ENCODE peak calls at places on chromosome 20, in nine cellular contexts. One of them, this sample, is unnamed.

GRCh38 chr20:33423141-33423834 is 20.3 kb downstream of the SNTA1 start:
- DNase-seq in heart left ventricle: peak
- DNase-seq in fibroblast of lung: peak
- DNase-seq in psoas muscle: peak
- DNase-seq in CD4-positive, CD25-positive, alpha-beta regulatory T cell: no peak
- DNase-seq in cardiac fibroblast: peak
- DNase-seq in adrenal gland: peak
- DNase-seq in transverse colon: peak
- DNase-seq in aorta: peak
- DNase-seq in this sample: no peak

GRCh38 chr20:62332421-62332820 is 29.6 kb downstream of the ADRM1 start:
- DNase-seq in adrenal gland: no peak
- DNase-seq in cardiac fibroblast: no peak
- DNase-seq in CD4-positive, CD25-positive, alpha-beta regulatory T cell: no peak
- DNase-seq in heart left ventricle: no peak
- DNase-seq in psoas muscle: peak
- DNase-seq in fibroblast of lung: no peak
- DNase-seq in transverse colon: no peak
- DNase-seq in aorta: no peak
- DNase-seq in this sample: no peak

GRCh38 chr20:36093025-36093803 is 61.3 kb upstream of the EPB41L1 start:
- DNase-seq in aorta: peak
- DNase-seq in cardiac fibroblast: peak
- DNase-seq in transverse colon: peak
- DNase-seq in adrenal gland: peak
- DNase-seq in fibroblast of lung: peak
- DNase-seq in heart left ventricle: peak
- DNase-seq in CD4-positive, CD25-positive, alpha-beta regulatory T cell: peak
- DNase-seq in psoas muscle: peak
- DNase-seq in this sample: no peak

GRCh38 chr20:33947709-33948295 is 45.9 kb upstream of the RALY start:
- DNase-seq in CD4-positive, CD25-positive, alpha-beta regulatory T cell: peak
- DNase-seq in fibroblast of lung: peak
- DNase-seq in aorta: no peak
- DNase-seq in psoas muscle: no peak
- DNase-seq in cardiac fibroblast: peak
- DNase-seq in adrenal gland: peak
- DNase-seq in heart left ventricle: no peak
- DNase-seq in transverse colon: peak
- DNase-seq in this sample: peak

GRCh38 chr20:57893364-57894001 is 183.7 kb upstream of the PMEPA1 start:
- DNase-seq in adrenal gland: no peak
- DNase-seq in aorta: peak
- DNase-seq in transverse colon: no peak
- DNase-seq in CD4-positive, CD25-positive, alpha-beta regulatory T cell: no peak
- DNase-seq in heart left ventricle: no peak
- DNase-seq in psoas muscle: no peak
- DNase-seq in cardiac fibroblast: no peak
- DNase-seq in fibroblast of lung: no peak
- DNase-seq in this sample: no peak

GRCh38 chr20:62829231-62830230 is 12.7 kb downstream of the COL9A3 start:
- DNase-seq in transverse colon: no peak
- DNase-seq in aorta: no peak
- DNase-seq in adrenal gland: no peak
- DNase-seq in fibroblast of lung: no peak
- DNase-seq in cardiac fibroblast: no peak
- DNase-seq in heart left ventricle: peak
- DNase-seq in CD4-positive, CD25-positive, alpha-beta regulatory T cell: no peak
- DNase-seq in psoas muscle: no peak
- DNase-seq in this sample: no peak

GRCh38 chr20:44419131-44419844 is 56.4 kb upstream of the TTPAL start:
- DNase-seq in transverse colon: no peak
- DNase-seq in heart left ventricle: no peak
- DNase-seq in aorta: peak
- DNase-seq in adrenal gland: peak
- DNase-seq in psoas muscle: no peak
- DNase-seq in CD4-positive, CD25-positive, alpha-beta regulatory T cell: no peak
- DNase-seq in cardiac fibroblast: no peak
- DNase-seq in fibroblast of lung: no peak
- DNase-seq in this sample: no peak

GRCh38 chr20:44370639-44371218 is 15.2 kb downstream of the HNF4A start:
- DNase-seq in transverse colon: peak
- DNase-seq in aorta: no peak
- DNase-seq in adrenal gland: no peak
- DNase-seq in heart left ventricle: no peak
- DNase-seq in CD4-positive, CD25-positive, alpha-beta regulatory T cell: no peak
- DNase-seq in fibroblast of lung: no peak
- DNase-seq in cardiac fibroblast: no peak
- DNase-seq in psoas muscle: no peak
- DNase-seq in this sample: no peak

GRCh38 chr20:56429496-56429895 is 17.4 kb downstream of the CASS4 start:
- DNase-seq in heart left ventricle: no peak
- DNase-seq in psoas muscle: no peak
- DNase-seq in aorta: peak
- DNase-seq in fibroblast of lung: no peak
- DNase-seq in adrenal gland: peak
- DNase-seq in cardiac fibroblast: peak
- DNase-seq in transverse colon: no peak
- DNase-seq in CD4-positive, CD25-positive, alpha-beta regulatory T cell: no peak
- DNase-seq in this sample: no peak

GRCh38 chr20:63553933-63554290 is at the start of gene FNDC11:
- DNase-seq in heart left ventricle: no peak
- DNase-seq in psoas muscle: peak
- DNase-seq in aorta: no peak
- DNase-seq in fibroblast of lung: no peak
- DNase-seq in cardiac fibroblast: peak
- DNase-seq in transverse colon: peak
- DNase-seq in CD4-positive, CD25-positive, alpha-beta regulatory T cell: no peak
- DNase-seq in adrenal gland: peak
- DNase-seq in this sample: no peak

GRCh38 chr20:19211661-19212523 is 550 bp upstream of the SLC24A3 start:
- DNase-seq in transverse colon: peak
- DNase-seq in CD4-positive, CD25-positive, alpha-beta regulatory T cell: no peak
- DNase-seq in heart left ventricle: peak
- DNase-seq in aorta: peak
- DNase-seq in fibroblast of lung: no peak
- DNase-seq in adrenal gland: no peak
- DNase-seq in cardiac fibroblast: peak
- DNase-seq in psoas muscle: peak
- DNase-seq in this sample: no peak
- H3K4me3 ChIP-seq in transverse colon: peak
- H3K4me3 ChIP-seq in CD4-positive, CD25-positive, alpha-beta regulatory T cell: no peak
- H3K4me3 ChIP-seq in heart left ventricle: peak
- H3K4me3 ChIP-seq in aorta: peak
- H3K4me3 ChIP-seq in fibroblast of lung: no peak
- H3K4me3 ChIP-seq in adrenal gland: peak
- H3K4me3 ChIP-seq in cardiac fibroblast: peak
- H3K4me3 ChIP-seq in psoas muscle: peak
- H3K4me3 ChIP-seq in this sample: no peak

DNA sequence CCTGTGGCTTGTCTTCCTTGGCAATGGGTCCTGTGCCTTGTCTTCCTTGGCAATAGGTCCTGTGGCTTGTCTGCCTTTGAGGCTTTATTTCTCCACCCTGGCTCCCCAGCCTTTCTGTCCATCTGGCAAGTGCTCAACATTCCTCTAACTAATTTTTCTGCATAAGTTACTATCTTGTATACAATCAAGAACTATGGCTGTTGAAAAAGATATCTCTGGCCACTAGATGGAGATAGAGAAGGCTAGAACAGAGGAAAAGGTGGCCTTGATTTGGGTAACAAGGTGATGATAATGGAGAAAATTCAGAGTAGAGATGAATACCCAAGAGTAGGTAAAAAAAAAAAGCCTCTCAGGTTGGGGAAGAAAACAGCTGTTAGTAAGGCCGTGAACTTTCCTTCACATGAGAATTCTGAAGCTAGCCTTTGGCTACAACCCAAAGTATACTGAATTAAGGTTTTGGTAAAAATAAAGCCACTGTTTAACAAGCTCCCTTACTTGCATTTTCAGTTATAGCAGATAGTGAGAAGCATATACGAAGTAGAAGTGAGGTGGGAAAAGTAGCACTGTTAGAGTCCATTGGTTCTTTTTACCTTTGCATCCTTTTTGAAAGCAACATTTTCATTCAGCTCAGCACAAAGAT is 505.0 kb downstream of the DOK5 start:
- DNase-seq in CD4-positive, CD25-positive, alpha-beta regulatory T cell: no peak
- DNase-seq in aorta: no peak
- DNase-seq in heart left ventricle: no peak
- DNase-seq in adrenal gland: no peak
- DNase-seq in psoas muscle: no peak
- DNase-seq in fibroblast of lung: no peak
- DNase-seq in cardiac fibroblast: no peak
- DNase-seq in transverse colon: no peak
- DNase-seq in this sample: peak
- H3K4me3 ChIP-seq in CD4-positive, CD25-positive, alpha-beta regulatory T cell: no peak
- H3K4me3 ChIP-seq in aorta: no peak
- H3K4me3 ChIP-seq in heart left ventricle: no peak
- H3K4me3 ChIP-seq in adrenal gland: no peak
- H3K4me3 ChIP-seq in psoas muscle: no peak
- H3K4me3 ChIP-seq in fibroblast of lung: no peak
- H3K4me3 ChIP-seq in cardiac fibroblast: no peak
- H3K4me3 ChIP-seq in transverse colon: no peak
- H3K4me3 ChIP-seq in this sample: no peak

GRCh38 chr20:54706581-54706980 is 231.2 kb downstream of the DOK5 start:
- DNase-seq in cardiac fibroblast: no peak
- DNase-seq in transverse colon: no peak
- DNase-seq in adrenal gland: no peak
- DNase-seq in heart left ventricle: no peak
- DNase-seq in fibroblast of lung: no peak
- DNase-seq in aorta: no peak
- DNase-seq in CD4-positive, CD25-positive, alpha-beta regulatory T cell: no peak
- DNase-seq in psoas muscle: no peak
- DNase-seq in this sample: no peak

GRCh38 chr20:54708229-54708628 is 232.8 kb downstream of the DOK5 start:
- DNase-seq in aorta: no peak
- DNase-seq in adrenal gland: no peak
- DNase-seq in heart left ventricle: no peak
- DNase-seq in cardiac fibroblast: no peak
- DNase-seq in psoas muscle: no peak
- DNase-seq in fibroblast of lung: no peak
- DNase-seq in CD4-positive, CD25-positive, alpha-beta regulatory T cell: no peak
- DNase-seq in transverse colon: no peak
- DNase-seq in this sample: no peak

GRCh38 chr20:54698373-54698772 is 223.0 kb downstream of the DOK5 start:
- DNase-seq in cardiac fibroblast: no peak
- DNase-seq in heart left ventricle: no peak
- DNase-seq in transverse colon: no peak
- DNase-seq in aorta: no peak
- DNase-seq in adrenal gland: no peak
- DNase-seq in CD4-positive, CD25-positive, alpha-beta regulatory T cell: no peak
- DNase-seq in fibroblast of lung: no peak
- DNase-seq in psoas muscle: no peak
- DNase-seq in this sample: no peak

DNA sequence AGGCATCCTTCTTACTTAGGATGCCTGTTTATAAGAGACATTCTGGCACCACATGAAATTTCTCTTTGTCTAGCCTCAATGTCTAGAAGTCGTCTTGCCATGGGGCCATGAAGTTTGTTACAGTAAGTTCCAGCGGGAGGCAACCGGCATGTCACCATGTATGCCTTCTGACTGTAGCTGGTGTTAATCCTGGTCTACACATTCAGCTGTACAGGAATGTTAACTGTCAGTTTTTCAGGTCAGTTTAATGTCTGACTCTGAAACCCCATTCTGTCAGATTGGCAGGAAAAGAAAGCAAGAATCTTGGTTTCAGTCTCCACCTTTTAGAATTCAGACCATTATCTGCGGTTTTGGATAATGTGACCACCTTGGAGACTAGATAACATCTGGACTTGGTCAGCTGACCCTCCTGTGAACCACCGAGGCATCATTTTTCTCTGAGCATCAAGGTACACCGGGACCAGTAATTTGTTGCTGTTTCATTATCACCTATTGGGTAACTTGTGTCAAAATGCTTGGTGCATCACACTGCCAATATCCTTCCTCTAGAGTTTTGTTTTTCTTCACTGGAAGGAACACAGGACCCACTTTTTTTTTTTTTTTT is 228.7 kb downstream of the DOK5 start:
- DNase-seq in heart left ventricle: no peak
- DNase-seq in transverse colon: no peak
- DNase-seq in adrenal gland: no peak
- DNase-seq in fibroblast of lung: no peak
- DNase-seq in psoas muscle: no peak
- DNase-seq in cardiac fibroblast: no peak
- DNase-seq in CD4-positive, CD25-positive, alpha-beta regulatory T cell: no peak
- DNase-seq in aorta: no peak
- DNase-seq in this sample: no peak
- H3K4me3 ChIP-seq in heart left ventricle: no peak
- H3K4me3 ChIP-seq in transverse colon: no peak
- H3K4me3 ChIP-seq in adrenal gland: no peak
- H3K4me3 ChIP-seq in fibroblast of lung: no peak
- H3K4me3 ChIP-seq in psoas muscle: no peak
- H3K4me3 ChIP-seq in cardiac fibroblast: no peak
- H3K4me3 ChIP-seq in CD4-positive, CD25-positive, alpha-beta regulatory T cell: no peak
- H3K4me3 ChIP-seq in aorta: no peak
- H3K4me3 ChIP-seq in this sample: no peak

GRCh38 chr20:4012631-4013030 is 2.7 kb downstream of the RNF24 start:
- DNase-seq in adrenal gland: no peak
- DNase-seq in fibroblast of lung: peak
- DNase-seq in heart left ventricle: no peak
- DNase-seq in psoas muscle: no peak
- DNase-seq in cardiac fibroblast: peak
- DNase-seq in aorta: no peak
- DNase-seq in CD4-positive, CD25-positive, alpha-beta regulatory T cell: no peak
- DNase-seq in transverse colon: no peak
- DNase-seq in this sample: no peak

GRCh38 chr20:4016349-4017050 is 1.1 kb upstream of the RNF24 start:
- DNase-seq in heart left ventricle: no peak
- DNase-seq in adrenal gland: no peak
- DNase-seq in CD4-positive, CD25-positive, alpha-beta regulatory T cell: no peak
- DNase-seq in psoas muscle: no peak
- DNase-seq in fibroblast of lung: no peak
- DNase-seq in aorta: no peak
- DNase-seq in cardiac fibroblast: no peak
- DNase-seq in transverse colon: no peak
- DNase-seq in this sample: no peak

GRCh38 chr20:4011226-4011975 is 4.0 kb downstream of the RNF24 start:
- DNase-seq in psoas muscle: no peak
- DNase-seq in aorta: no peak
- DNase-seq in transverse colon: no peak
- DNase-seq in CD4-positive, CD25-positive, alpha-beta regulatory T cell: no peak
- DNase-seq in cardiac fibroblast: peak
- DNase-seq in adrenal gland: no peak
- DNase-seq in heart left ventricle: no peak
- DNase-seq in fibroblast of lung: no peak
- DNase-seq in this sample: no peak

GRCh38 chr20:4014031-4014474 is 1.3 kb downstream of the RNF24 start:
- DNase-seq in aorta: no peak
- DNase-seq in fibroblast of lung: peak
- DNase-seq in heart left ventricle: no peak
- DNase-seq in transverse colon: peak
- DNase-seq in CD4-positive, CD25-positive, alpha-beta regulatory T cell: peak
- DNase-seq in cardiac fibroblast: peak
- DNase-seq in adrenal gland: peak
- DNase-seq in psoas muscle: no peak
- DNase-seq in this sample: peak

DNA sequence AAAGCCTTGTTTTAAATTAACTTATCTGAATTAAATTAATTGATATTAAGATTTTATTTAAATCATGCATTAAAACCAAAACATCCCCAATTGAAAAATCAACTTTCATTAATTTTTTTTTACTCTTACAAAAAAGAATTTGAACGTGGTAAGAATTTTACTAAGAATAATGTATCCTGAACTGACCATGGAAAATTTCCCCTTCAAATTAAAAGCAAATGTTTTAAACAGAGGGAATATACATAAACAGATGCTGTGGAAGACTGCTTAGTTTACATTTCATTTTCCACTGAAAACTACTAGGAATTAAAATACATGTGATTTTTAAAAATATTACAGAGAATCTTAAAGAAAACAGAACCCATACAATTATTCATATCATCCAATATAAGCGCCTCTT is 2.3 kb downstream of the RNF24 start:
- DNase-seq in fibroblast of lung: no peak
- DNase-seq in aorta: no peak
- DNase-seq in CD4-positive, CD25-positive, alpha-beta regulatory T cell: no peak
- DNase-seq in heart left ventricle: no peak
- DNase-seq in adrenal gland: no peak
- DNase-seq in cardiac fibroblast: no peak
- DNase-seq in transverse colon: no peak
- DNase-seq in psoas muscle: no peak
- DNase-seq in this sample: no peak
- H3K4me3 ChIP-seq in fibroblast of lung: peak
- H3K4me3 ChIP-seq in aorta: no peak
- H3K4me3 ChIP-seq in CD4-positive, CD25-positive, alpha-beta regulatory T cell: no peak
- H3K4me3 ChIP-seq in heart left ventricle: no peak
- H3K4me3 ChIP-seq in adrenal gland: no peak
- H3K4me3 ChIP-seq in cardiac fibroblast: peak
- H3K4me3 ChIP-seq in transverse colon: no peak
- H3K4me3 ChIP-seq in psoas muscle: no peak
- H3K4me3 ChIP-seq in this sample: no peak